ENCODE peak calls at places on chromosomes 5 and 9, in six cellular contexts. R is fibroblast of lung, T is psoas muscle, N is mammary epithelial cell, C is H1, G is H9. E is an unnamed sample.
A peak's percentile ranks its signal among the peaks of the same experiment; 100 is the strongest.

GRCh38 chr5:123371575-123372179 is 51.5 kb downstream of the CEP120 start:
- DNase-seq in R (no peak), T (peak; percentile 65), N (peak; percentile 16), C (peak; percentile 88), G (peak; percentile 53), E (peak; percentile 24)

GRCh38 chr5:15168397-15168796 is 296.8 kb upstream of the ANKH start:
- DNase-seq in R (no peak), T (no peak), N (no peak), C (no peak), G (no peak), E (no peak)

GRCh38 chr9:126652140-126652558 is 38.4 kb downstream of the LMX1B start:
- DNase-seq in R (no peak), T (no peak), N (no peak), C (no peak), G (no peak), E (no peak)

GRCh38 chr9:124206391-124206790 is 51.4 kb upstream of the NEK6 start:
- DNase-seq in R (no peak), T (no peak), N (no peak), C (no peak), G (no peak), E (no peak)

GRCh38 chr9:6788175-6789016 is 30.6 kb downstream of the KDM4C start:
- DNase-seq in R (peak; percentile 61), T (no peak), N (peak; percentile 31), C (no peak), G (peak; percentile 50), E (no peak)

GRCh38 chr9:36486933-36487481 is 85.7 kb upstream of the MELK start:
- DNase-seq in R (peak; percentile 21), T (peak; percentile 78), N (peak; percentile 24), C (peak; percentile 65), G (peak; percentile 39), E (peak; percentile 51)

GRCh38 chr9:36999728-37000333 is 34.2 kb downstream of the PAX5 start:
- DNase-seq in R (no peak), T (no peak), N (no peak), C (no peak), G (no peak), E (no peak)

GRCh38 chr9:108786756-108787663 is 68.8 kb downstream of the ACTL7B start:
- DNase-seq in R (peak; percentile 64), T (no peak), N (peak; percentile 86), C (no peak), G (no peak), E (no peak)

GRCh38 chr5:124655211-124655880 is 91.1 kb downstream of the ZNF608 start:
- DNase-seq in R (peak; percentile 72), T (no peak), N (no peak), C (no peak), G (no peak), E (no peak)

GRCh38 chr5:137695651-137696428 is 40.0 kb downstream of the KLHL3 start:
- DNase-seq in R (no peak), T (no peak), N (no peak), C (peak; percentile 48), G (peak; percentile 31), E (no peak)

GRCh38 chr5:141742866-141743651 is 61.0 kb upstream of the ARAP3 start:
- DNase-seq in R (peak; percentile 28), T (no peak), N (peak; percentile 22), C (peak; percentile 89), G (peak; percentile 79), E (no peak)

GRCh38 chr5:57302164-57302563 is 128.3 kb downstream of the GPBP1 start:
- DNase-seq in R (peak; percentile 60), T (no peak), N (peak; percentile 82), C (no peak), G (no peak), E (no peak)

GRCh38 chr5:134507495-134507894 is 18.0 kb upstream of the JADE2 start:
- DNase-seq in R (no peak), T (no peak), N (no peak), C (no peak), G (no peak), E (no peak)

GRCh38 chr9:37550781-37551180 is 25.4 kb downstream of the FBXO10 start:
- DNase-seq in R (peak; percentile 41), T (no peak), N (no peak), C (no peak), G (no peak), E (no peak)

DNA sequence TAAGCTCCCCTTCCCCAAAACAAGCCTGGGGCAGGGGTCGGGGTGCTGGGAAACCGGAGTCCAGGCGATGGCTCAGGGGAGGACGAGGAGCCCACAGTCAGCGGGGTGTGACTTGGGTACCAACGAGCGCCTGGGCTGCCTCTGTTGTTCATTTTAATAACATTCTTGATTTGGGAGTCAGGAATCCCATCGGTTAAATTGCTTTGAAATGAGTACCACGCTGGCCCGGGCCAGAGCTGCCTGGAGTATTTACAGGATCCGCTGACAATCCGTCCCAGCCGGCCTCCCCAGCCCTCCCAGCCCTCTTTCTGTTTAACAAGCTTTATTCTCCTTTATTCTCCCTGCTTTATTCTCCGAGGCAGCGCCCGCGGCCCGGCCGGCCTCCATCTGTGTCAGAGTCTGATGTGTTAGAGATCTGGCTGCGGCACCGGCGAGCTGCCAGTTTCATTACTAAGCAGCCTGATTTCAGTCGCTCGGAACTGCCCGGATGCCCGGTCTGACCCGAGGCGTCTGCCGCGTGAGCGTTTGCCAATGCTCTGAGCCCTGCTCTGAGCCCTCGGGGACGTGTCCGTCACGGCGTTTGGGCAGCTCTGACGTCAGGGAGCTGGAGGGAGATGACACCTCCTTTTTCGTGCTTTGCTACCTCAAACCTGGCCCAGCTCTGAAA is 16.5 kb upstream of the QRFP start:
- DNase-seq in R (peak; percentile 79), T (peak; percentile 87), N (peak; percentile 79), C (no peak), G (no peak), E (no peak)
- H3K27ac ChIP-seq in R (peak overlapping the region; percentile 72), T (no peak overlapping the region), N (no peak overlapping the region), C (no peak overlapping the region), G (no peak overlapping the region), E (peak overlapping the region; percentile 42)

GRCh38 chr5:168290902-168291280 is 554 bp upstream of the WWC1 start:
- DNase-seq in R (no peak), T (no peak), N (no peak), C (no peak), G (no peak), E (no peak)
- H3K27ac ChIP-seq in R (no peak overlapping the region), T (no peak overlapping the region), N (peak overlapping the region; percentile 26), C (no peak overlapping the region), G (no peak overlapping the region), E (no peak overlapping the region)

DNA sequence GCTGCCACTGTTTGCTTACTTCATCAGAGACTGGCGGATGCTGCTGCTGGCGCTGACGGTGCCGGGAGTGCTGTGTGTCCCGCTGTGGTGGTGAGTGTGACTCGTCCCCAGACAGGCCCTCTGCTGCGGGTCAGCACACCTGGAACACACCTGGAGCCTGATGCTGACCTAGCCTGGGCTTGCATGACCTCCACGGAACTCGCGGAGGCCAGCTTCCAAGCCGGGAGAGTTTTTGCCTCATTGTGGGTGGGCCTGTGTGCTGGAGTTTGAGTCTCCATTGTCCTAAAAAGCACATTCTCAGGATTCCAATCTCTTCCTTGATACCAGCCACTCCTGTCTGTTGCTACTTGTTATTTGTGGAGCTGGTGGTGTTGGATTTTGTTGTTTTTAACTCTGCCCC is 28.1 kb downstream of the SLC22A4 start:
- DNase-seq in R (no peak), T (no peak), N (no peak), C (peak; percentile 69), G (peak; percentile 71), E (no peak)
- H3K27ac ChIP-seq in R (no peak overlapping the region), T (no peak overlapping the region), N (no peak overlapping the region), C (peak overlapping the region; percentile 58), G (no peak overlapping the region), E (no peak overlapping the region)

GRCh38 chr5:149069711-149070110 is 6.8 kb upstream of the SH3TC2 start:
- DNase-seq in R (no peak), T (no peak), N (no peak), C (no peak), G (no peak), E (no peak)
- H3K27ac ChIP-seq in R (no peak overlapping the region), T (no peak overlapping the region), N (no peak overlapping the region), C (no peak overlapping the region), G (no peak overlapping the region), E (no peak overlapping the region)

GRCh38 chr9:120869726-120870125 is 7.3 kb downstream of the PHF19 start:
- DNase-seq in R (no peak), T (no peak), N (no peak), C (no peak), G (no peak), E (no peak)

GRCh38 chr9:120868339-120868675 is 8.7 kb downstream of the PHF19 start:
- DNase-seq in R (no peak), T (no peak), N (no peak), C (no peak), G (no peak), E (no peak)

GRCh38 chr9:120867676-120868338 is 9.2 kb downstream of the PHF19 start:
- DNase-seq in R (no peak), T (no peak), N (no peak), C (no peak), G (no peak), E (no peak)

GRCh38 chr9:120869360-120869687 is 7.7 kb downstream of the PHF19 start:
- DNase-seq in R (no peak), T (no peak), N (no peak), C (no peak), G (no peak), E (no peak)

GRCh38 chr9:120868676-120869359 is 8.2 kb downstream of the PHF19 start:
- DNase-seq in R (peak; percentile 93), T (peak; percentile 98), N (peak; percentile 98), C (peak; percentile 98), G (peak; percentile 99), E (peak; percentile 86)
- H3K27ac ChIP-seq in R (peak overlapping the region; percentile 76), T (peak overlapping the region; percentile 84), N (peak overlapping the region; percentile 34), C (peak overlapping the region; percentile 32), G (no peak overlapping the region), E (peak overlapping the region; percentile 94)

DNA sequence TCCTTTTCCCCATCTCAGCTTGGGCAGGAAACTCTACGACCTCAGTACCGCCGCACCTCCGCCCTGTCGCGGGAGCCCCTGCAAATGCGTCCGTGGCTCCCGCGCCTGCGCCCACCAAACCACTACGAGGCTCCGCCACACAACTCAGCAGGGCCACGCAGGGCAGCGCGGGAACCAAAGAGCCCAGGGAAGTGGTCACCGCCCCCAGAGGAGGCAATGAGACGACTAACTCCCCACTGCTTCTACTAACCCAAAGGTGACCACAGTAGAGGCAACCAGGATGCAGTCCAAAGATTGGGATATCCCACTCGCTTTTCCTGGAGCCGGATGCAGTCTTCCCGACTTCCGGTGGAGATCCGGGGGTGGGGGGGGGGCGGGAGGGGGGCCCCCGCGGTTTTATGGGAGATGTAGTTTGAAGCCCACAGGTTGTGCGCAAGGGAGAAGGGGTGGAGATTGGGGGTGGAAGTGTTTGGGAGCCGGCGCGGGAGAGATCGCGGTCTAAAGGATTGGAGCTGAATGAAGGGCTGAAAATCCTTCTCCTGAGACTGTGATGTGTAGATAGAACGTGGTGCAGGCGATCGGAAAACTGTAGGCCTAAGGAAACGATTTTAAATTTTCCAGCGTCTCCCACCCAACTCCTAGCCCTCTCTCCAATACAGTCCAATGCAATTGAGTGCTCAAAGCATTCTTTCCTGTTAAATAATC is at the start of gene NUDT12:
- DNase-seq in R (peak; percentile 77), T (peak; percentile 86), N (peak; percentile 70), C (peak; percentile 76), G (peak; percentile 91), E (peak; percentile 29)
- H3K27ac ChIP-seq in R (peak within 1 kb of the TSS; percentile 91), T (peak within 1 kb of the TSS; percentile 91), N (peak within 1 kb of the TSS; percentile 67), C (peak within 1 kb of the TSS; percentile 80), G (peak within 1 kb of the TSS; percentile 44), E (peak within 1 kb of the TSS; percentile 87)

E was measured in substantia nigra.